ENCODE peak calls at places on chromosomes 5 and 9, in six cellular contexts. D is T-helper 1 cell; X is astrocyte of the hippocampus; L is thyroid gland; E is CD8-positive, alpha-beta memory T cell; Y is HFFc6. U is an unnamed sample.

GRCh38 chr5:150625831-150626746 is 14.4 kb upstream of the SYNPO start:
- DNase-seq in D (no peak), X (no peak), L (no peak), E (no peak), Y (no peak), U (no peak)

GRCh38 chr5:50720061-50720460 is 53.6 kb downstream of the PARP8 start:
- DNase-seq in D (no peak), X (no peak), L (no peak), E (no peak), Y (no peak), U (no peak)

GRCh38 chr5:127298036-127298429 is 7.4 kb downstream of the MEGF10 start:
- DNase-seq in D (no peak), X (no peak), L (no peak), E (no peak), Y (no peak), U (no peak)

GRCh38 chr5:164336906-164337305 is 831.5 kb downstream of the MAT2B start:
- DNase-seq in D (no peak), X (peak), L (no peak), E (no peak), Y (no peak), U (no peak)

GRCh38 chr5:38456657-38457056 is 99.8 kb downstream of the LIFR start:
- DNase-seq in D (no peak), X (no peak), L (no peak), E (no peak), Y (no peak), U (no peak)

GRCh38 chr5:36068751-36069281 is 2.1 kb upstream of the UGT3A2 start:
- DNase-seq in D (no peak), X (no peak), L (no peak), E (no peak), Y (no peak), U (no peak)

GRCh38 chr9:124128568-124128967 is 117.0 kb downstream of the LHX2 start:
- DNase-seq in D (no peak), X (no peak), L (no peak), E (no peak), Y (peak), U (no peak)

GRCh38 chr5:113345261-113345940 is 89.4 kb downstream of the TSSK1B start:
- DNase-seq in D (no peak), X (peak), L (no peak), E (no peak), Y (peak), U (no peak)

GRCh38 chr5:2876183-2876582 is 124.7 kb upstream of the IRX2 start:
- DNase-seq in D (no peak), X (no peak), L (no peak), E (no peak), Y (no peak), U (no peak)

GRCh38 chr9:114350636-114351396 is 21.1 kb downstream of the ORM2 start:
- DNase-seq in D (no peak), X (no peak), L (no peak), E (no peak), Y (no peak), U (no peak)

GRCh38 chr5:53479656-53480473 is 564 bp upstream of the FST start:
- DNase-seq in D (peak), X (peak), L (peak), E (no peak), Y (peak), U (peak)

GRCh38 chr9:4507306-4507705 is 17.0 kb downstream of the SLC1A1 start:
- DNase-seq in D (no peak), X (no peak), L (no peak), E (no peak), Y (no peak), U (no peak)

GRCh38 chr5:68011801-68012200 is 203.8 kb upstream of the PIK3R1 start:
- DNase-seq in D (no peak), X (no peak), L (no peak), E (no peak), Y (peak), U (no peak)

GRCh38 chr5:54470677-54471076 is 15.2 kb downstream of the HSPB3 start:
- DNase-seq in D (no peak), X (peak), L (peak), E (no peak), Y (peak), U (no peak)

GRCh38 chr9:97990259-97990658 is 7.1 kb downstream of the ANP32B start:
- DNase-seq in D (no peak), X (peak), L (no peak), E (no peak), Y (peak), U (no peak)

GRCh38 chr9:91903126-91903911 is 46.7 kb downstream of the ROR2 start:
- DNase-seq in D (no peak), X (no peak), L (no peak), E (no peak), Y (no peak), U (no peak)

GRCh38 chr5:67815455-67816391 is 399.8 kb upstream of the PIK3R1 start:
- DNase-seq in D (no peak), X (peak), L (no peak), E (no peak), Y (no peak), U (no peak)

GRCh38 chr9:135785013-135785575 is 83.1 kb downstream of the KCNT1 start:
- DNase-seq in D (no peak), X (no peak), L (no peak), E (no peak), Y (no peak), U (no peak)

GRCh38 chr9:86406366-86406765 is 52.2 kb upstream of the TUT7 start:
- DNase-seq in D (no peak), X (peak), L (peak), E (no peak), Y (peak), U (no peak)

GRCh38 chr9:114525505-114525904 is 20.2 kb upstream of the WHRN start:
- DNase-seq in D (no peak), X (peak), L (no peak), E (no peak), Y (peak), U (no peak)

GRCh38 chr9:130944510-130945058 is 5.5 kb upstream of the FIBCD1 start:
- DNase-seq in D (no peak), X (no peak), L (no peak), E (no peak), Y (no peak), U (no peak)

GRCh38 chr5:173217626-173218397 is 17.2 kb downstream of the NKX2-5 start:
- DNase-seq in D (no peak), X (no peak), L (no peak), E (no peak), Y (no peak), U (no peak)

GRCh38 chr5:14413331-14413750 is 168.3 kb upstream of the OTULINL start:
- DNase-seq in D (peak), X (no peak), L (no peak), E (no peak), Y (no peak), U (no peak)

GRCh38 chr5:118224546-118224945 is 763.8 kb downstream of the DTWD2 start:
- DNase-seq in D (no peak), X (peak), L (no peak), E (no peak), Y (no peak), U (no peak)

GRCh38 chr5:90528704-90529233 is 615 bp downstream of the LYSMD3 start:
- DNase-seq in D (no peak), X (peak), L (no peak), E (peak), Y (no peak), U (no peak)

GRCh38 chr5:72063219-72063819 is 44.0 kb upstream of the MAP1B start:
- DNase-seq in D (no peak), X (peak), L (peak), E (no peak), Y (no peak), U (no peak)

GRCh38 chr9:95726756-95727155 is 148.7 kb upstream of the ERCC6L2 start:
- DNase-seq in D (no peak), X (peak), L (no peak), E (no peak), Y (peak), U (no peak)

GRCh38 chr5:96997265-96997859 is 61.5 kb downstream of the LNPEP start:
- DNase-seq in D (no peak), X (peak), L (peak), E (no peak), Y (peak), U (no peak)

GRCh38 chr9:4894076-4894475 is 91.0 kb upstream of the JAK2 start:
- DNase-seq in D (no peak), X (peak), L (no peak), E (no peak), Y (peak), U (no peak)

GRCh38 chr5:178143901-178144300 is 9.8 kb downstream of the NHP2 start:
- DNase-seq in D (no peak), X (no peak), L (peak), E (no peak), Y (no peak), U (no peak)

GRCh38 chr9:14209399-14209990 is 104.4 kb downstream of the NFIB start:
- DNase-seq in D (no peak), X (peak), L (no peak), E (no peak), Y (no peak), U (no peak)

GRCh38 chr9:6229604-6230003 is 14.0 kb downstream of the IL33 start:
- DNase-seq in D (no peak), X (no peak), L (no peak), E (no peak), Y (no peak), U (no peak)

GRCh38 chr5:139764250-139764791 is 31.3 kb upstream of the PSD2 start:
- DNase-seq in D (peak), X (peak), L (no peak), E (peak), Y (no peak), U (no peak)

GRCh38 chr9:11702529-11702928 is 990.7 kb upstream of the TYRP1 start:
- DNase-seq in D (no peak), X (no peak), L (no peak), E (no peak), Y (no peak), U (no peak)

GRCh38 chr9:95425910-95426551 is 90.7 kb downstream of the PTCH1 start:
- DNase-seq in D (no peak), X (no peak), L (peak), E (no peak), Y (no peak), U (no peak)

GRCh38 chr9:134307674-134308638 is 18.3 kb upstream of the RXRA start:
- DNase-seq in D (no peak), X (no peak), L (no peak), E (no peak), Y (no peak), U (no peak)

U was measured in ureter.